ENCODE peak calls at places on chromosomes 5 and 9, in four cellular contexts. R, S, E and J are unnamed samples.

GRCh38 chr5:97142521-97143254 is at the start of gene LIX1:
- DNase-seq in R (peak; percentile 60), E (no peak), S (peak; percentile 54), J (peak; percentile 50)

GRCh38 chr5:169702726-169703481 is 65.8 kb downstream of the DOCK2 start:
- DNase-seq in R (peak; percentile 14), S (no peak), E (no peak), J (peak; percentile 37)

GRCh38 chr9:134565316-134565915 is 76.2 kb upstream of the COL5A1 start:
- DNase-seq in R (no peak), E (no peak), S (no peak), J (no peak)

GRCh38 chr9:135033487-135033886 is 54.0 kb upstream of the OLFM1 start:
- DNase-seq in E (no peak), R (no peak), S (no peak), J (no peak)

GRCh38 chr9:129284607-129285291 is 106.7 kb upstream of the IER5L start:
- DNase-seq in S (no peak), E (no peak), R (no peak), J (no peak)

GRCh38 chr9:95091971-95092320 is 225.6 kb downstream of the FANCC start:
- DNase-seq in R (no peak), S (peak; percentile 55), E (no peak), J (no peak)

GRCh38 chr9:113523421-113524141 is 60.1 kb downstream of the RGS3 start:
- DNase-seq in S (no peak), R (peak; percentile 94), E (peak; percentile 60), J (peak; percentile 85)

GRCh38 chr9:79616013-79616412 is 44.2 kb downstream of the TLE4 start:
- DNase-seq in R (no peak), S (no peak), E (no peak), J (no peak)

GRCh38 chr9:122457787-122458186 is 19.9 kb downstream of the OR1J1 start:
- DNase-seq in R (no peak), E (no peak), S (no peak), J (no peak)

GRCh38 chr5:139100825-139101224 is 97.3 kb downstream of the SIL1 start:
- DNase-seq in S (peak; percentile 85), E (no peak), R (peak; percentile 16), J (no peak)

GRCh38 chr9:103397868-103398600 is 402.9 kb downstream of the CYLC2 start:
- DNase-seq in S (peak; percentile 76), E (peak; percentile 51), R (peak; percentile 25), J (no peak)

GRCh38 chr9:89247431-89248370 is 63.3 kb upstream of the CKS2 start:
- DNase-seq in E (no peak), R (peak; percentile 28), S (peak; percentile 50), J (peak; percentile 13)

GRCh38 chr9:104921067-104921741 is 6.8 kb downstream of the ABCA1 start:
- DNase-seq in S (peak; percentile 44), R (no peak), E (no peak), J (no peak)

GRCh38 chr9:133919253-133920115 is 72.6 kb downstream of the VAV2 start:
- DNase-seq in E (no peak), S (peak; percentile 18), R (no peak), J (no peak)